ENCODE peak calls at places on chromosomes 6 and 20, in seven cellular contexts. U is body of pancreas, K is heart left ventricle, W is tibial nerve, N is spleen, B is brain microvascular endothelial cell, D is right lobe of liver. Q is an unnamed sample. For H3K36me3, the result is how much of the 10 kb centered on the place peaks cover.

GRCh38 chr20:14148042-14148441 is 152.7 kb downstream of the MACROD2 start:
- DNase-seq in U (no peak), K (no peak), W (no peak), N (no peak), B (peak), D (no peak), Q (no peak)

GRCh38 chr20:32463642-32464400 is 105.7 kb downstream of the ASXL1 start:
- DNase-seq in U (peak), K (peak), W (no peak), N (peak), B (no peak), D (peak), Q (no peak)

GRCh38 chr6:110421749-110422443 is 6.5 kb upstream of the DDO start:
- DNase-seq in U (no peak), K (no peak), W (no peak), N (no peak), B (no peak), D (no peak), Q (no peak)

GRCh38 chr20:46088409-46089075 is 1.2 kb downstream of the NCOA5 start:
- DNase-seq in U (no peak), K (no peak), W (no peak), N (no peak), B (no peak), D (no peak), Q (no peak)

GRCh38 chr6:84263557-84263956 is 36.1 kb upstream of the CEP162 start:
- DNase-seq in U (no peak), K (no peak), W (no peak), N (no peak), B (peak), D (no peak), Q (no peak)

GRCh38 chr6:45710304-45710821 is 305.3 kb downstream of the CLIC5 start:
- DNase-seq in U (no peak), K (no peak), W (no peak), N (no peak), B (no peak), D (peak), Q (peak)

GRCh38 chr20:3786126-3786484 is 435 bp downstream of the CENPB start:
- DNase-seq in U (peak), K (peak), W (no peak), N (no peak), B (peak), D (peak), Q (peak)

GRCh38 chr20:61757678-61758555 is 307.8 kb downstream of the TAF4 start:
- DNase-seq in U (no peak), K (no peak), W (no peak), N (peak), B (no peak), D (peak), Q (no peak)

GRCh38 chr20:56685879-56686278 is 56.8 kb downstream of the TFAP2C start:
- DNase-seq in U (no peak), K (no peak), W (no peak), N (no peak), B (no peak), D (no peak), Q (no peak)

GRCh38 chr6:78995346-78995745 is 82.7 kb downstream of the PHIP start:
- DNase-seq in U (no peak), K (no peak), W (no peak), N (no peak), B (no peak), D (no peak), Q (no peak)

GRCh38 chr6:91860951-91861350 is 1274.1 kb upstream of the MAP3K7 start:
- DNase-seq in U (no peak), K (no peak), W (no peak), N (no peak), B (peak), D (no peak), Q (no peak)

GRCh38 chr6:149842331-149842730 is 21.8 kb downstream of the LRP11 start:
- DNase-seq in U (no peak), K (no peak), W (no peak), N (no peak), B (no peak), D (no peak), Q (no peak)

GRCh38 chr6:126919947-126920346 is 198.5 kb upstream of the RSPO3 start:
- DNase-seq in U (no peak), K (no peak), W (no peak), N (no peak), B (peak), D (no peak), Q (no peak)

GRCh38 chr6:28383235-28384142 is 16.1 kb downstream of the ZSCAN12 start:
- DNase-seq in U (peak), K (peak), W (peak), N (peak), B (peak), D (peak), Q (peak)

GRCh38 chr6:968791-969190 is 275.9 kb upstream of the EXOC2 start:
- DNase-seq in U (no peak), K (no peak), W (no peak), N (no peak), B (no peak), D (no peak), Q (no peak)

GRCh38 chr6:168713839-168714238 is 272.9 kb downstream of the SMOC2 start:
- DNase-seq in U (peak), K (no peak), W (no peak), N (no peak), B (no peak), D (peak), Q (no peak)

GRCh38 chr20:297925-298754 is 770 bp downstream of the ZCCHC3 start:
- DNase-seq in U (peak), K (peak), W (peak), N (peak), B (peak), D (peak), Q (peak)

GRCh38 chr20:44186201-44186600 is 787 bp downstream of the JPH2 start:
- DNase-seq in U (no peak), K (peak), W (no peak), N (no peak), B (no peak), D (no peak), Q (no peak)

GRCh38 chr20:11080010-11080409 is 406.2 kb upstream of the JAG1 start:
- DNase-seq in U (no peak), K (no peak), W (no peak), N (no peak), B (no peak), D (no peak), Q (no peak)

GRCh38 chr6:25006565-25007001 is 70.8 kb upstream of the RIPOR2 start:
- DNase-seq in U (peak), K (peak), W (peak), N (peak), B (peak), D (peak), Q (peak)

GRCh38 chr6:16167219-16167618 is 38.3 kb downstream of the MYLIP start:
- DNase-seq in U (no peak), K (no peak), W (no peak), N (no peak), B (no peak), D (no peak), Q (no peak)

GRCh38 chr6:33407132-33407718 is 3.6 kb upstream of the PHF1 start:
- DNase-seq in U (no peak), K (no peak), W (no peak), N (no peak), B (no peak), D (no peak), Q (no peak)
- TF ChIP-seq CTCF in U (no peak), K (no peak), W (peak), N (no peak), B (peak), D (peak), Q (peak)

GRCh38 chr20:2460752-2461424 is 9.7 kb downstream of the SNRPB start:
- DNase-seq in U (no peak), K (no peak), W (no peak), N (no peak), B (no peak), D (no peak), Q (no peak)

GRCh38 chr20:2458919-2459499 is 11.6 kb downstream of the SNRPB start:
- DNase-seq in U (no peak), K (no peak), W (no peak), N (no peak), B (no peak), D (no peak), Q (no peak)

GRCh38 chr20:2463616-2464365 is 6.8 kb downstream of the SNRPB start:
- DNase-seq in U (no peak), K (no peak), W (no peak), N (no peak), B (no peak), D (no peak), Q (no peak)

GRCh38 chr20:2462484-2462883 is 8.1 kb downstream of the SNRPB start:
- DNase-seq in U (no peak), K (no peak), W (no peak), N (no peak), B (no peak), D (no peak), Q (no peak)

GRCh38 chr20:2459981-2460751 is 10.4 kb downstream of the SNRPB start:
- DNase-seq in U (no peak), K (no peak), W (no peak), N (no peak), B (no peak), D (no peak), Q (no peak)
- H3K36me3 ChIP-seq in U (under half), K (half or more), W (under half), N (half or more), B (half or more), D (half or more), Q (under half)

GRCh38 chr6:132733814-132734213 is 20.0 kb upstream of the VNN1 start:
- DNase-seq in U (no peak), K (no peak), W (no peak), N (no peak), B (no peak), D (no peak), Q (no peak)

GRCh38 chr6:132733288-132733687 is 19.4 kb upstream of the VNN1 start:
- DNase-seq in U (no peak), K (no peak), W (no peak), N (no peak), B (no peak), D (no peak), Q (no peak)

GRCh38 chr6:132731086-132731485 is 17.2 kb upstream of the VNN1 start:
- DNase-seq in U (no peak), K (no peak), W (no peak), N (no peak), B (no peak), D (no peak), Q (no peak)

GRCh38 chr6:132736239-132736638 is 21.5 kb downstream of the VNN2 start:
- DNase-seq in U (no peak), K (no peak), W (no peak), N (no peak), B (no peak), D (no peak), Q (no peak)

GRCh38 chr6:132734694-132735236 is 20.9 kb upstream of the VNN1 start:
- DNase-seq in U (no peak), K (no peak), W (peak), N (no peak), B (no peak), D (no peak), Q (no peak)
- TF ChIP-seq CTCF in U (no peak), K (no peak), W (no peak), N (no peak), B (peak), D (peak), Q (peak)

GRCh38 chr20:50569864-50570836 is 60.0 kb downstream of the PTPN1 start:
- DNase-seq in U (no peak), K (no peak), W (no peak), N (no peak), B (peak), D (no peak), Q (peak)
- H3K36me3 ChIP-seq in U (under half), K (half or more), W (under half), N (half or more), B (half or more), D (under half), Q (under half)

DNA sequence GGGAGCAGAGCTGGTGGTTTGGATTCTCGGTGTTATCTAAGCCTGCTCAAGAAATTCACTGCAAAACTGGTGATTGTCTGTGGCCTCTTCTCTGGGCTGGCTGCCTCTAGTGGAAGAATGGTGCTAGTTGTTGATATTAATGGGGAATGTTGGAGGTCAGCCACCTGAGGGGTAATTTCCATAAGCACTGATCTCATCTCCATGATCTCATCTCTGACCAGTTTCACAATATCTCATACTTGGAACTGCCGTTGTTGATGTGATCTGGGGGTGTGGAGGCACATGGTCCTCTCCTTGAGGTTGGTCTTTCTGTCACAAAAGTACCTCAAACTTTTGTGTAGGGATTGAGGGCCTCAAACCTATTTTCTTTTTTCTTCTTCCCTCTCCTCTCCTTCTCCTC is 102.6 kb downstream of the CD109 start:
- DNase-seq in U (no peak), K (no peak), W (peak), N (no peak), B (peak), D (peak), Q (peak)
- TF ChIP-seq CTCF in U (no peak), K (no peak), W (peak), N (no peak), B (peak), D (peak), Q (peak)

GRCh38 chr6:157943249-157943963 is 38.3 kb upstream of the SYNJ2 start:
- DNase-seq in U (no peak), K (no peak), W (no peak), N (no peak), B (no peak), D (no peak), Q (no peak)

GRCh38 chr6:157943964-157944283 is 37.7 kb upstream of the SYNJ2 start:
- DNase-seq in U (no peak), K (no peak), W (no peak), N (no peak), B (no peak), D (no peak), Q (no peak)

GRCh38 chr6:157946865-157947532 is 34.7 kb upstream of the SYNJ2 start:
- DNase-seq in U (no peak), K (no peak), W (no peak), N (no peak), B (no peak), D (no peak), Q (no peak)

GRCh38 chr6:157944983-157945931 is 36.4 kb upstream of the SYNJ2 start:
- DNase-seq in U (no peak), K (no peak), W (no peak), N (no peak), B (peak), D (no peak), Q (no peak)

DNA sequence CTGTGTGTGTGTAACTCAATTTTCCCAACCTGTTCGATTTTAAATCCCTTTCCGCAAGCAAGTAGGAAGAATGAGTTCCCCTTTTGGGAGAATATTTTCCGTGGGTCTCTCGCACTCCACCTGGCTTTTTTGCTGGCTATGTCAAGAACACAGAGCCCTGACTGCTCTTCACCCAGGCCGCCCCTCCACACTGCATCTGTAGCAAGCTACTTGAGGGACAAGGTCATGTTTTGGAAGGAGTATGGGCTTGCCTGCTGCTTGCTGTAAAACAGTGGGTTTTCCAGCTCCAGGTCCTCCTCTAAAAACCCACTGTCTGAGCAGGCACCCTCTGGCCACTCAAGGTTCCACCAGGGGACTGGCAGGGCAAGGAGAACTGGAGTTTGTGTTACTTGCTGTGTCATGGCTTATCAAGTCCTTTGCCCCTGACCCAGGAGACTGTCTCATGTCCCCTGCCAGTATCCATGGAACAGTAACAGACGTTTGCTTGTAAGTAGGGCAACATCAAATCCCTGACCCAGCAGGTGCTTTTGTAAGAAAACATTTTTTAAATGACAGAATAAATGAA is 35.5 kb upstream of the SYNJ2 start:
- DNase-seq in U (no peak), K (no peak), W (no peak), N (no peak), B (no peak), D (no peak), Q (no peak)
- H3K36me3 ChIP-seq in U (under half), K (half or more), W (under half), N (under half), B (under half), D (under half), Q (under half)

Q was measured in GM06990.